ENCODE peak calls at places on chromosome 19, in seven cellular contexts. H is HCT116, X is HepG2, S is SK-N-SH, Z is GM12878, W is H1, K is K562. Q is an unnamed sample.

GRCh38 chr19:17052439-17052838 is 22.8 kb downstream of the HAUS8 start:
- DNase-seq in H (peak; percentile 22), S (peak; percentile 62), W (peak; percentile 67), X (no peak), K (peak; percentile 48), Z (no peak), Q (no peak)

GRCh38 chr19:6234527-6234926 is 45.2 kb downstream of the MLLT1 start:
- DNase-seq in H (no peak), K (no peak), Z (no peak), X (no peak), W (no peak), S (peak; percentile 31), Q (no peak)

GRCh38 chr19:15397782-15398181 is 18.2 kb upstream of the AKAP8 start:
- DNase-seq in H (no peak), Z (no peak), X (no peak), W (no peak), K (no peak), S (no peak), Q (no peak)

GRCh38 chr19:2282062-2282861 is at the start of gene PEAK3:
- DNase-seq in W (peak; percentile 79), K (peak; percentile 75), S (peak; percentile 80), H (no peak), Z (no peak), X (no peak), Q (no peak)

GRCh38 chr19:29206453-29206852 is 6.5 kb downstream of the UQCRFS1 start:
- DNase-seq in K (no peak), S (no peak), W (no peak), Z (no peak), X (no peak), H (no peak), Q (no peak)

GRCh38 chr19:55777528-55777927 is 8.6 kb downstream of the RFPL4AL1 start:
- DNase-seq in Z (no peak), K (peak; percentile 59), X (no peak), S (peak; percentile 13), W (peak; percentile 40), H (peak; percentile 2), Q (peak; percentile 2)

GRCh38 chr19:4488496-4488895 is 16.4 kb downstream of the HDGFL2 start:
- DNase-seq in X (no peak), S (peak; percentile 4), K (no peak), Z (no peak), W (no peak), H (no peak), Q (no peak)

GRCh38 chr19:10979950-10980349 is 19.1 kb downstream of the SMARCA4 start:
- DNase-seq in W (no peak), H (no peak), S (no peak), K (no peak), X (no peak), Z (peak; percentile 33), Q (no peak)

GRCh38 chr19:35764432-35765315 is 6.7 kb downstream of the PROSER3 start:
- DNase-seq in K (no peak), W (no peak), S (no peak), Z (no peak), H (no peak), X (no peak), Q (no peak)

GRCh38 chr19:1975081-1975480 is 34.1 kb downstream of the CSNK1G2 start:
- DNase-seq in H (no peak), W (no peak), K (no peak), X (no peak), Z (no peak), S (no peak), Q (no peak)

GRCh38 chr19:35902870-35903475 is 644 bp downstream of the HCST start:
- DNase-seq in X (no peak), H (no peak), W (no peak), Z (no peak), S (no peak), K (no peak), Q (no peak)

GRCh38 chr19:55642153-55643002 is 1.1 kb upstream of the ZNF581 start:
- DNase-seq in Z (no peak), K (peak; percentile 53), W (peak; percentile 61), H (no peak), S (peak; percentile 47), X (no peak), Q (no peak)

GRCh38 chr19:46717034-46717715 is at the start of gene PRKD2:
- DNase-seq in S (peak; percentile 98), K (peak; percentile 88), Z (no peak), H (no peak), W (peak; percentile 100), X (peak; percentile 57), Q (no peak)

GRCh38 chr19:48627211-48627864 is 8.0 kb downstream of the SPHK2 start:
- DNase-seq in W (no peak), K (no peak), Z (no peak), S (no peak), H (no peak), X (peak; percentile 73), Q (no peak)
- TF ChIP-seq SIN3A in W (no peak), K (no peak), Z (no peak), S (no peak), H (no peak), X (no peak), Q (no peak)

GRCh38 chr19:19591133-19591825 is 27.2 kb downstream of the PBX4 start:
- DNase-seq in W (no peak), S (no peak), K (no peak), X (peak; percentile 23), Z (peak; percentile 84), H (no peak), Q (peak; percentile 32)
- TF ChIP-seq SIN3A in W (no peak), S (no peak), K (no peak), X (no peak), Z (no peak), H (no peak), Q (no peak)

GRCh38 chr19:7450243-7451223 is 38.3 kb downstream of the PEX11G start:
- DNase-seq in Z (peak; percentile 49), W (no peak), K (peak; percentile 38), X (peak; percentile 32), H (peak; percentile 10), S (no peak), Q (peak; percentile 10)

GRCh38 chr19:7458675-7459074 is 30.2 kb downstream of the PEX11G start:
- DNase-seq in Z (no peak), H (no peak), X (no peak), K (no peak), S (no peak), W (no peak), Q (no peak)

GRCh38 chr19:7456964-7457541 is 31.8 kb downstream of the PEX11G start:
- DNase-seq in Z (no peak), W (no peak), X (no peak), K (no peak), S (no peak), H (peak; percentile 18), Q (no peak)

GRCh38 chr19:7455600-7456296 is 33.1 kb downstream of the PEX11G start:
- DNase-seq in X (no peak), S (no peak), K (no peak), Z (no peak), H (no peak), W (no peak), Q (no peak)

GRCh38 chr19:7454998-7455397 is 33.8 kb downstream of the PEX11G start:
- DNase-seq in S (no peak), X (no peak), Z (no peak), W (no peak), H (no peak), K (no peak), Q (no peak)
- TF ChIP-seq SIN3A in S (no peak), X (no peak), Z (no peak), W (no peak), H (no peak), K (no peak), Q (no peak)

GRCh38 chr19:51799998-51800848 is 5.3 kb downstream of the FPR3 start:
- DNase-seq in Z (no peak), W (no peak), H (no peak), K (peak; percentile 95), S (no peak), X (peak; percentile 12), Q (no peak)
- TF ChIP-seq SIN3A in Z (no peak), W (no peak), H (no peak), K (no peak), S (no peak), X (no peak), Q (no peak)

GRCh38 chr19:19258589-19259338 is 14.3 kb downstream of the TM6SF2 start:
- DNase-seq in Z (no peak), W (no peak), S (no peak), X (no peak), K (no peak), H (no peak), Q (no peak)

GRCh38 chr19:19257836-19258588 is 15.1 kb downstream of the TM6SF2 start:
- DNase-seq in H (no peak), W (no peak), S (no peak), Z (no peak), X (no peak), K (no peak), Q (no peak)

GRCh38 chr19:19259741-19260140 is 13.4 kb downstream of the TM6SF2 start:
- DNase-seq in Z (no peak), S (peak; percentile 80), W (peak; percentile 64), X (peak; percentile 38), K (peak; percentile 51), H (peak; percentile 46), Q (no peak)

GRCh38 chr19:19257137-19257536 is 16.0 kb downstream of the TM6SF2 start:
- DNase-seq in X (no peak), K (peak; percentile 24), W (no peak), H (no peak), Z (no peak), S (no peak), Q (no peak)

GRCh38 chr19:19256072-19256969 is 16.8 kb downstream of the TM6SF2 start:
- DNase-seq in W (no peak), H (no peak), X (peak; percentile 31), S (peak; percentile 52), K (no peak), Z (no peak), Q (no peak)
- TF ChIP-seq SIN3A in W (no peak), H (no peak), X (no peak), S (no peak), K (no peak), Z (no peak), Q (no peak)

DNA sequence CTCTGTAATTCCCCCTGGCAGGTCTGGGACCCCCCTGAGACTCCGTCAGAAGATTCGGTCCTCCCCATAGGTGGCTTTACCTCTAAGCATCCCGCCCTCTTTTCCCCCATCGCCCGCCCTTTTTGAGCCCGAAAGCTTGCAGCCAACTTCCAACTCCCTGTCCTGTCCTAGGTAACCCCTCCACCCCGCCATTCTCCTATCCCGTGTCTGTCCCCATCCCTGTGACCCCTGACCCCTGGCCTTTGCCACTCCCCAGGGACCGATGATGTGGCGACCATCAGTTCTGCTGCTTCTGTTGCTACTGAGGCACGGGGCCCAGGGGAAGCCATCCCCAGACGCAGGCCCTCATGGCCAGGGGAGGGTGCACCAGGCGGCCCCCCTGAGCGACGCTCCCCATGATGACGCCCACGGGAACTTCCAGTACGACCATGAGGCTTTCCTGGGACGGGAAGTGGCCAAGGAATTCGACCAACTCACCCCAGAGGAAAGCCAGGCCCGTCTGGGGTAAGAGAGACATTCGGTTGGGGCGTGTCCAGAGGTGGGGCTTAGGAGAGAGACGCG is 488 bp downstream of the RCN3 start:
- DNase-seq in K (no peak), X (no peak), S (no peak), Z (no peak), W (peak; percentile 57), H (no peak), Q (no peak)
- TF ChIP-seq SIN3A in K (no peak), X (no peak), S (no peak), Z (no peak), W (no peak), H (no peak), Q (no peak)

DNA sequence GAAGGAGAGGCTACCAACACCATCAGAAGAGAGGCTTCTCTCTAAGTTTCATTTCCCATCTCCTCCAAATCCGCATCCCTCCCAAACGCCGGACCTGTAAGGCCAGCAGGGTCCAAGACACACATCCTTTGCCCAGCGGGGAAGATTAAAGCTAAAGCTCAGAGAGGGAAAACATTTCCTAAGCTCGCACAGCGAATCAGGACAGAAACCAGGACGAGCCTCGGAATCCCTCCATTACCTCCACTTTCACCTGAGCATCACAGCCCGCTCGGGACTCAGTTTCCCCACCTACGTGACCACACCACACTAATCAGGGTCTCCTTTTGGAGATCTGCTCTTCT is 711 bp upstream of the FOSB start:
- DNase-seq in X (no peak), K (peak; percentile 40), W (no peak), S (no peak), Z (no peak), H (no peak), Q (no peak)
- TF ChIP-seq SIN3A in X (no peak), K (no peak), W (no peak), S (no peak), Z (no peak), H (no peak), Q (no peak)